ENCODE peak calls at places on chromosomes 13 and 19, in four cellular contexts. J is anterior cingulate cortex; H is stimulated activated CD4-positive, alpha-beta T cell treated with anti-CD3 and anti-CD28 coated beads, Interleukin-2, amount 100 ng/mL, for 48 hours; M is fibroblast of villous mesenchyme. W is an unnamed sample.
A peak's percentile ranks its signal among the peaks of the same experiment; 100 is the strongest.

GRCh38 chr13:44373601-44374347 is at the start of gene SERP2:
- DNase-seq in M (no peak), H (peak; percentile 6), J (peak; percentile 58), W (no peak)

GRCh38 chr19:461664-462551 is 1.1 kb upstream of the SHC2 start:
- DNase-seq in M (no peak), H (no peak), J (no peak), W (no peak)

GRCh38 chr19:30069535-30070197 is 127.6 kb downstream of the URI1 start:
- DNase-seq in M (no peak), H (no peak), J (no peak), W (no peak)

GRCh38 chr13:111900390-111901180 is 166.4 kb upstream of the SOX1 start:
- DNase-seq in H (no peak), M (no peak), J (no peak), W (no peak)

GRCh38 chr19:1090731-1091543 is 4.2 kb downstream of the POLR2E start:
- DNase-seq in J (no peak), H (no peak), M (no peak), W (no peak)

GRCh38 chr13:34657716-34658115 is 284.4 kb upstream of the NBEA start:
- DNase-seq in H (no peak), M (peak; percentile 42), J (no peak), W (no peak)

GRCh38 chr19:5961969-5962945 is 15.7 kb downstream of the RANBP3 start:
- DNase-seq in M (peak; percentile 86), J (no peak), H (no peak), W (no peak)

GRCh38 chr19:56253737-56254136 is 18.8 kb upstream of the EDDM13 start:
- DNase-seq in J (no peak), H (no peak), M (peak; percentile 70), W (peak; percentile 47)

GRCh38 chr19:1171755-1172352 is 2.2 kb downstream of the SBNO2 start:
- DNase-seq in M (no peak), J (no peak), H (no peak), W (no peak)

GRCh38 chr19:36482876-36483275 is 6.5 kb downstream of the ZNF566 start:
- DNase-seq in J (no peak), M (no peak), H (no peak), W (no peak)

GRCh38 chr13:79675931-79676658 is 195.1 kb downstream of the NDFIP2 start:
- DNase-seq in J (no peak), M (no peak), H (no peak), W (no peak)

GRCh38 chr13:50831510-50831909 is 12.0 kb downstream of the DLEU7 start:
- DNase-seq in M (no peak), H (no peak), J (no peak), W (no peak)

GRCh38 chr13:106499113-106499512 is 36.3 kb downstream of the EFNB2 start:
- DNase-seq in M (no peak), H (no peak), J (no peak), W (no peak)

GRCh38 chr19:18859676-18860301 is 28.0 kb downstream of the UPF1 start:
- DNase-seq in M (no peak), J (no peak), H (no peak), W (no peak)

GRCh38 chr13:51230473-51231105 is 8.4 kb downstream of the FAM124A start:
- DNase-seq in H (no peak), M (peak; percentile 83), J (peak; percentile 13), W (no peak)

GRCh38 chr19:47112166-47112663 is 1.4 kb downstream of the ZC3H4 start:
- DNase-seq in M (peak; percentile 90), H (peak; percentile 73), J (peak; percentile 89), W (peak; percentile 79)

GRCh38 chr19:19538077-19538764 is at the start of gene CILP2:
- DNase-seq in M (no peak), J (no peak), H (peak; percentile 39), W (no peak)

GRCh38 chr19:56538761-56539263 is at the start of gene ZFP28:
- DNase-seq in M (no peak), H (peak; percentile 63), J (no peak), W (no peak)

GRCh38 chr19:29663861-29664752 is 1.2 kb upstream of the PLEKHF1 start:
- DNase-seq in J (no peak), H (no peak), M (peak; percentile 57), W (no peak)

GRCh38 chr13:26923824-26924605 is 163.4 kb upstream of the GPR12 start:
- DNase-seq in H (no peak), J (no peak), M (peak; percentile 70), W (no peak)

GRCh38 chr19:33684550-33685303 is 63.0 kb downstream of the CHST8 start:
- DNase-seq in M (no peak), H (no peak), J (no peak), W (no peak)

GRCh38 chr19:1449467-1450442 is at the start of gene APC2:
- DNase-seq in J (peak; percentile 81), M (no peak), H (no peak), W (no peak)

GRCh38 chr19:18416778-18417249 is 2.4 kb upstream of the SSBP4 start:
- DNase-seq in M (peak; percentile 90), H (no peak), J (peak; percentile 55), W (peak; percentile 79)

GRCh38 chr13:111859361-111860105 is 207.4 kb upstream of the SOX1 start:
- DNase-seq in M (no peak), H (no peak), J (no peak), W (no peak)

GRCh38 chr13:24727731-24728601 is 36.0 kb upstream of the RNF17 start:
- DNase-seq in J (peak; percentile 10), M (peak; percentile 86), H (peak; percentile 53), W (peak; percentile 79)

GRCh38 chr19:2774083-2774679 is 8.9 kb downstream of the SGTA start:
- DNase-seq in H (no peak), J (no peak), M (no peak), W (no peak)

GRCh38 chr19:5407356-5407755 is 47.9 kb upstream of the ZNRF4 start:
- DNase-seq in M (peak; percentile 5), H (no peak), J (no peak), W (no peak)

GRCh38 chr13:31824705-31825512 is 85.6 kb downstream of the RXFP2 start:
- DNase-seq in H (no peak), M (peak; percentile 51), J (no peak), W (no peak)

GRCh38 chr19:17370026-17370587 is 7.0 kb downstream of the PLVAP start:
- DNase-seq in J (no peak), H (no peak), M (peak; percentile 58), W (no peak)

GRCh38 chr19:8629184-8629583 is 1.2 kb upstream of the NFILZ start:
- DNase-seq in H (no peak), J (no peak), M (no peak), W (no peak)

GRCh38 chr13:38950987-38951386 is 39.6 kb downstream of the STOML3 start:
- DNase-seq in H (no peak), J (no peak), M (no peak), W (no peak)

W was measured in amniotic stem cell.